ENCODE peak calls at places on chromosomes 7 and 10, in five cellular contexts. O is Panc1, X is breast epithelium, T is prostate gland, N is endothelial cell of umbilical vein. F is an unnamed sample. For H3K4me1, the result is how much of the 10 kb centered on the place peaks cover.

GRCh38 chr10:10665750-10666149 is 351.9 kb upstream of the CELF2 start:
- DNase-seq in T (no peak), X (no peak), N (no peak), O (no peak), F (no peak)

GRCh38 chr7:741850-742249 is 14.8 kb upstream of the PRKAR1B start:
- DNase-seq in X (peak), T (no peak), N (no peak), O (no peak), F (peak)

GRCh38 chr7:33392143-33392542 is 262.8 kb downstream of the BBS9 start:
- DNase-seq in N (no peak), O (no peak), T (no peak), X (no peak), F (no peak)

GRCh38 chr7:88806280-88807037 is 10.9 kb upstream of the TEX47 start:
- DNase-seq in N (no peak), T (no peak), O (no peak), X (no peak), F (no peak)

GRCh38 chr10:18400911-18401260 is 250.5 kb downstream of the NSUN6 start:
- DNase-seq in O (no peak), N (no peak), T (no peak), X (no peak), F (no peak)

GRCh38 chr7:73970801-73971229 is 57.2 kb upstream of the ELN start:
- DNase-seq in T (no peak), O (no peak), N (no peak), X (no peak), F (peak)

GRCh38 chr10:12513775-12514663 is 164.7 kb downstream of the CAMK1D start:
- DNase-seq in X (no peak), O (no peak), N (no peak), T (no peak), F (no peak)

GRCh38 chr7:24706211-24707165 is 50.8 kb downstream of the GSDME start:
- DNase-seq in O (no peak), N (no peak), T (no peak), X (no peak), F (no peak)

GRCh38 chr7:150685219-150686029 is at the start of gene GIMAP2:
- DNase-seq in X (no peak), N (peak), T (peak), O (no peak), F (peak)

GRCh38 chr7:41046221-41046761 is 656.6 kb downstream of the INHBA start:
- DNase-seq in X (no peak), O (no peak), T (no peak), N (no peak), F (no peak)

GRCh38 chr10:95464280-95464679 is 96.9 kb downstream of the SORBS1 start:
- DNase-seq in O (no peak), X (no peak), T (no peak), N (no peak), F (no peak)

GRCh38 chr7:90797596-90797995 is 201.5 kb downstream of the CDK14 start:
- DNase-seq in O (no peak), X (no peak), N (no peak), T (no peak), F (no peak)

GRCh38 chr7:149021725-149022062 is 6.6 kb downstream of the PDIA4 start:
- DNase-seq in O (no peak), N (no peak), T (no peak), X (no peak), F (no peak)

GRCh38 chr10:118340486-118340885 is 1.6 kb downstream of the FAM204A start:
- DNase-seq in N (peak), X (no peak), T (no peak), O (no peak), F (no peak)

GRCh38 chr10:132103116-132103910 is 37.6 kb downstream of the JAKMIP3 start:
- DNase-seq in N (no peak), T (no peak), X (no peak), O (no peak), F (no peak)

GRCh38 chr10:129702605-129703004 is 235.6 kb downstream of the MGMT start:
- DNase-seq in N (no peak), T (no peak), O (no peak), X (no peak), F (no peak)

GRCh38 chr7:73770002-73770859 is at the start of gene CLDN3:
- DNase-seq in O (no peak), T (peak), X (peak), N (no peak), F (peak)

DNA sequence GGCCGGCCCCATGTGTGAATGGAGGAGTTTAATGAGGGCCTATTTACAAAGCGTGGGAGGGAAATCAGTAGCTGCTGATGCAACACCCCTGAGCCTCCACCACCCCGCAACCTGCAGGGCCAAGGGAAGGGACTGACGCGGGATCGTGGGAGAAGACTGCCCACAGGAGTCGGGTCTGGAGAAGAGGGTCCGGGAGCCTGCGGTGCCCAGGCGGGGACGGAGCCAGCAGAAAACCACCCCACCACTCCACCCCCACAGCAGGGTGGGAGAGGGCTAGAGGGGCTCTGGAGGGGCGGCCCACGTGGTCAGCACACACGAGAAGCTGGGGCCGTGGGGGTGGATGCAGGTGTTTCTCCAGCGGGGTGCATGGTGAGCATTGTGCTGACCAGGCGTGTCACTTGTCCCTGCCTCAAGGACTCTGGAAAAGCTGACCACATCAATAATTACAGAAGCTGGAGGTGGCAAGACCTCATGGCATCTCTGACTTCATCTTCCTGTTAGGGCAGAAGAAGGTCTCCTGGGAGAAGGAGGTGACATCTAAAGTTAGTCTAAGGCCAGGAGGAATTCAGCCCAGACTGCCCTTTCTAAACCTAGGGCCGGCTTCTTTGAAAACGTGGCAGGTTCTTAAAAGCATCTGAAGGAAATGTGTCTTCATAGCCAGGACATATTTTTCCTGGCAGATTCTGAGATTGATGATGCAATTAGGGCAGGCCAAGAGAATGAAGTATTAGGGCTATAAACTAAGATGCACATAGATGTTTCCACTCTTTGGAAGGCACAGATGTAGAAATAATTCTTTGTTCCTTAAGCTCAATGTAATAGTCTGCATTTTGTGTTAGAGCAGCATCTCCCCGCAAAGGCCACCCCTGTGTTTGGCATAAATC is 150.8 kb downstream of the RGS10 start:
- DNase-seq in N (no peak), T (no peak), O (no peak), X (no peak), F (no peak)
- TF ChIP-seq POLR2AphosphoS5 in N (no peak), T (no peak), O (no peak), X (no peak), F (no peak)

DNA sequence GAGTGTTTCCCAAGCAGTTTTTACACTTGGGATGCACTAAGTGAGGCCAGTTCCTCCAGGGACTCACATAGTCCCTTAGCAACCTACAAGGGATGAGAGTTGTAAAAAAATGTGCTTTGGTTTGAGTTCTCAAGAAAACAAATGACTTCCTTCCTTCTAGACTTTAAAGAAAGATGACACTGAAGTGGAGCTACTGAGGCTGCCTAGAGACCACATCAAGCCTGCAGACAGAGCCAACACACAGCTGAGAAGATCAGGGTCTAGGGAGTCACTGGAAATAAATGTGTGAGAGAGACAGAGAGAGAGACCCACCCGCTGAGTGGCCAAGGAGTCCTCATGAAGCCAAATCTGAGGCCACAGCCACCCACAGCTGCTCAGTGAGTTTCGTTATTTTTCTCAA is 264.4 kb downstream of the TNS3 start:
- DNase-seq in T (no peak), O (no peak), N (no peak), X (no peak), F (no peak)
- H3K4me1 ChIP-seq in T (under half), O (under half), N (under half), X (under half), F (under half)

GRCh38 chr10:67834375-67834774 is 3.6 kb downstream of the DNAJC12 start:
- DNase-seq in N (no peak), X (no peak), T (no peak), O (no peak), F (no peak)

GRCh38 chr10:67836491-67836890 is 1.5 kb downstream of the DNAJC12 start:
- DNase-seq in O (no peak), T (no peak), N (no peak), X (no peak), F (no peak)

GRCh38 chr10:67839957-67840356 is 2.0 kb upstream of the DNAJC12 start:
- DNase-seq in N (no peak), X (no peak), O (no peak), T (no peak), F (no peak)

GRCh38 chr10:67836972-67837371 is 1.0 kb downstream of the DNAJC12 start:
- DNase-seq in N (no peak), X (no peak), O (no peak), T (no peak), F (no peak)

GRCh38 chr10:67837519-67838314 is at the start of gene DNAJC12:
- DNase-seq in T (peak), X (no peak), O (no peak), N (peak), F (no peak)
- TF ChIP-seq POLR2AphosphoS5 in T (peak), X (no peak), O (no peak), N (no peak), F (no peak)

DNA sequence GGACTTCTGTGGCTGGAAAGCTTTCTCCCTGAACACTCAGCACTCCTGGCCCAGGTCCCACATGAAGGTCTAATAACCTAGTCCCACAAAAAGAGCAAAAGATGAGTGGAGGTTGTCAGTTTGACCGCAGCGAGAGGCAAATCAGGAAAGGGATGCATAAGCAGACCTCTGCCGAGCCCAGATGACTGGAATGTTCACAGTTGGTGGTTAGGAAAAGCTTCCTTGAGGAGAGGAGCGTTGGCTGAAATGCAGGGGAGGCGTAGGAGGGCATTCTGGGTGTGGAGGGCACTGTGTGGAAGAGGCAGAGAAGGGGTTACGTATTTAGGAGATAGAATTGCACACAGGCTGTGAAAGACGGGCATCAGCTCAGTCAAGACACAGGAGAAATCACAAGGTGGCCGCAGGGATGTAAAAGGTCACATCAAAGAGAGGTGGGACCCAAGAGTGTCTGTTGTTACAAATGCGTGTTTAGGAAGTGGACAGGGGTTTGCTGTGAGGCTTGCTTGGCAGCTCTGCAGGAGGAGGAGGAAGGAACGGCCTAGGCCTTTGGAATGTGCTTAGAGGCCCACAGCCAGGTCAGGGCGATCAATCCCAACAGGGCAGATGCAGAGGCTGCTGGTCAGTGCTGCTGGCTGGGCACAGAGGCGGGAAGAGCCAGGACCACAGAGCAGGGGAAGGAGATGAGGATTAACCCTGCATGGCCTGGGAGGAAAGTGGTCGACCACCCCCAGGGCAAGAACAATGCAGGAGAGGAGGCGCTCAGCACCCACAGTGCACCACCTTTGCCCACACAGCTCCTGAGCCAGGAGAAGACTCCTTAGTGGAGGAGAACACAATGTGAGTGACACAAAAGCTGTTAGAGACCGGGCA is 133.5 kb downstream of the VIPR2 start:
- DNase-seq in T (no peak), N (no peak), X (no peak), O (no peak), F (no peak)
- H3K4me1 ChIP-seq in T (under half), N (under half), X (under half), O (half or more), F (under half)

GRCh38 chr10:43136432-43136831 is 1.8 kb upstream of the CSGALNACT2 start:
- DNase-seq in X (no peak), T (no peak), N (no peak), O (no peak), F (no peak)
- TF ChIP-seq POLR2AphosphoS5 in X (no peak), T (no peak), N (no peak), O (no peak), F (no peak)

GRCh38 chr10:79118286-79119202 is 49.8 kb downstream of the ZMIZ1 start:
- DNase-seq in X (no peak), T (no peak), N (no peak), O (no peak), F (no peak)
- H3K4me1 ChIP-seq in X (under half), T (under half), N (under half), O (under half), F (half or more)

GRCh38 chr7:44187636-44188416 is 1.4 kb downstream of the GCK start:
- DNase-seq in N (no peak), T (no peak), X (no peak), O (no peak), F (no peak)

GRCh38 chr7:44189993-44190872 is 994 bp upstream of the GCK start:
- DNase-seq in T (no peak), X (no peak), O (no peak), N (no peak), F (no peak)

GRCh38 chr7:44188480-44189225 is 586 bp downstream of the GCK start:
- DNase-seq in X (no peak), T (no peak), O (no peak), N (no peak), F (no peak)

GRCh38 chr7:44191171-44191570 is 1.9 kb upstream of the GCK start:
- DNase-seq in N (no peak), O (no peak), X (no peak), T (no peak), F (no peak)

DNA sequence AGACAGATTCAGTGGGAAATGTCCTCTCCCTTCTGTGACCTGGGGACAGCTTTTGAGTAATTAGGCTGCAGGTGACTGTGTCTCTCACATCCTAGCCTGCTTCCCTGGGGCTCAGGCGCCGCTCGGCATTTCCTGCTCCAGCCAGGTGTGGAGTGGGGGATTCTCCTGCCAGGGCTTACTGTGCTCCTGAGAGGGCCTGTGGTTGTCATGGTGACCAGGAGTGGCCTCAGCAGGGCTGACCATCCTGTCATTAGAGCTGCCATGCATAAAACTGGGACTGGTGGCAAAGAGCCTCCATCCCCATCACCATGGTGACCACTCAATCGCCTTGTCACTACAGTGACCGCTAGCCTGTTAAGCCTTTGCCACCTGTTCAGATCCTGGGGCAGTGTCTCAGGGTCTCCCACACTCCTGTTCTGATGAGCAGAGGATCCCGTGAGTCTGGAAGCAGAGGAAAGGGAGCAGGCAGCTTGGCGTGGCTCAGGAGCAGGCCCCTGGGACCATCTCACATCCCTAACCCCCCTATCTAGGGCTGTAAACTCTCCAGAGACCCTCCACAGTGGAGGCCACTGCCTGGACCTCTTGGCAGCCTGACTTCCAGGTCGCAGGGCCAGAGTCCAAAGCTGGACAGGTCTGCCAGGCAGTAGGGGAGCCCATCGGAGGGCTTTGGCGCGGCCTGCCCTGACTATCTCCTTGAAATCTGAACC is at the start of gene GCK:
- DNase-seq in N (no peak), O (no peak), T (no peak), X (no peak), F (no peak)
- TF ChIP-seq POLR2AphosphoS5 in N (no peak), O (no peak), T (no peak), X (no peak), F (no peak)